ENCODE peak calls at places on chromosome 16, in five cellular contexts. B, Y, S, K and V are unnamed samples. For H3K36me3, the result is how much of the 10 kb centered on the place peaks cover.

GRCh38 chr16:89842471-89843408 is 14.5 kb downstream of the SPIRE2 start:
- DNase-seq in B (no peak), Y (no peak), S (peak), K (no peak), V (peak)

GRCh38 chr16:55498101-55498500 is 10.8 kb upstream of the LPCAT2 start:
- DNase-seq in B (no peak), Y (no peak), S (no peak), K (no peak), V (no peak)

GRCh38 chr16:14248791-14249190 is 177.7 kb downstream of the MRTFB start:
- DNase-seq in B (no peak), Y (no peak), S (no peak), K (no peak), V (no peak)

GRCh38 chr16:9134739-9135138 is 43.3 kb downstream of the HAPSTR1 start:
- DNase-seq in B (peak), Y (no peak), S (peak), K (no peak), V (peak)

GRCh38 chr16:57167951-57168350 is 17.9 kb downstream of the PSME3IP1 start:
- DNase-seq in B (peak), Y (no peak), S (peak), K (no peak), V (peak)

GRCh38 chr16:89945654-89946053 is 2.9 kb upstream of the DEF8 start:
- DNase-seq in B (no peak), Y (no peak), S (no peak), K (no peak), V (no peak)

GRCh38 chr16:87056083-87056482 is 261.1 kb downstream of the C16orf95 start:
- DNase-seq in B (no peak), Y (no peak), S (no peak), K (no peak), V (no peak)

GRCh38 chr16:69917739-69918138 is 33.4 kb upstream of the CLEC18A start:
- DNase-seq in B (no peak), Y (no peak), S (no peak), K (no peak), V (no peak)

GRCh38 chr16:83967838-83968482 is at the start of gene NECAB2:
- DNase-seq in B (no peak), Y (no peak), S (no peak), K (peak), V (peak)

GRCh38 chr16:19432429-19432828 is 14.7 kb downstream of the TMC5 start:
- DNase-seq in B (peak), Y (no peak), S (peak), K (no peak), V (no peak)

GRCh38 chr16:1766701-1767100 is 4.6 kb downstream of the NME3 start:
- DNase-seq in B (no peak), Y (no peak), S (no peak), K (no peak), V (no peak)

GRCh38 chr16:1768061-1768766 is 3.1 kb downstream of the NME3 start:
- DNase-seq in B (no peak), Y (no peak), S (no peak), K (no peak), V (no peak)

GRCh38 chr16:1765826-1766225 is 5.5 kb downstream of the NME3 start:
- DNase-seq in B (no peak), Y (no peak), S (no peak), K (no peak), V (no peak)

GRCh38 chr16:1766231-1766630 is 5.1 kb downstream of the NME3 start:
- DNase-seq in B (no peak), Y (no peak), S (no peak), K (no peak), V (no peak)

GRCh38 chr16:1767116-1767994 is 4.0 kb downstream of the NME3 start:
- DNase-seq in B (no peak), Y (no peak), S (no peak), K (no peak), V (no peak)
- H3K36me3 ChIP-seq in B (under half), Y (under half), S (under half), K (half or more), V (under half)

DNA sequence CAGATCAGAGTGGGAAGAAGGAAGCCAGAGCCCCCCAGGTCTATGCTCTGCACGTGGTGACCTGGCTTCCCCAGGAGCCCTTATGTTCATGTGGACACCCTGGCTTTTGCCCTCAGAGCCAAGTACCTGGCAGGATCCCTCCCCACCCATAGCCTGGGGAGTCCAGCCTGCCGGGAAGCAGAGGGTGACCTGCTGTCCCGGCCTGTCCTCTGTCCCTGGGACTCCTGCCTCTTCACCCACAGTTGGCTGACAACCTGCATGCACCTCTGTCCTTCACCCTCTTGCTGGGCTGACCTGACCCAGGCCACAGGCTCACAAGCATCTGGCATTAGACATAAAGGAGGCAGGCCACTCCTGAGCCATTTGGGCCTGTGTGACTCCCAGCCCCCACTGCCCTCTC is 60.2 kb downstream of the SMPD3 start:
- DNase-seq in B (no peak), Y (no peak), S (no peak), K (no peak), V (no peak)
- TF ChIP-seq REST in B (no peak), Y (no peak), S (no peak), K (no peak), V (no peak)

GRCh38 chr16:75620326-75621169 is 2.5 kb downstream of the ADAT1 start:
- DNase-seq in B (no peak), Y (no peak), S (no peak), K (peak), V (no peak)
- TF ChIP-seq RAD21 in B (no peak), Y (no peak), S (no peak), K (no peak), V (no peak)

GRCh38 chr16:28317040-28317880 is 24.9 kb downstream of the SBK1 start:
- DNase-seq in B (peak), Y (no peak), S (peak), K (peak), V (peak)

GRCh38 chr16:28319476-28320022 is 27.2 kb downstream of the SBK1 start:
- DNase-seq in B (no peak), Y (no peak), S (no peak), K (no peak), V (no peak)

GRCh38 chr16:28318042-28318597 is 25.8 kb downstream of the SBK1 start:
- DNase-seq in B (no peak), Y (no peak), S (no peak), K (no peak), V (no peak)

GRCh38 chr16:28313587-28313986 is 21.3 kb downstream of the SBK1 start:
- DNase-seq in B (no peak), Y (no peak), S (no peak), K (no peak), V (no peak)

DNA sequence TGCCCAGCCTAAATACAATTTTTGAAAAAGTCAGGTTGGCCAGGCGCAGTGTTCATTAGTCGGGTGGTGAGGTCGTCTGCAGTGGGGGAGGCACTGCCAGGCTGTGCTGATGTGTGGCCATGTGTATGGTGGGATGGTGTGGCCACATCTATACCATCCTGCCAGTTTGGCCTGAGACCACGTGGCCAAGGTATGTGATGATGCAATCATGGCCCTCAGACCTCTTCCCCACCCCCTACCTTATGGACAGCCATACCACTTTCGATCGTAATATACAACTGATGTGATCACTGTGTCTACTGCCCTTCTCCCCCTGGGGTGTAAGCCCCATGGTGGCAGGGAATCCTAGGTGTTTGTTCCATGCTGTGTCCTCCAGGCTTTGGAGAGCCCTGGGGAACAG is 23.7 kb downstream of the SBK1 start:
- DNase-seq in B (no peak), Y (no peak), S (no peak), K (no peak), V (no peak)
- H3K36me3 ChIP-seq in B (under half), Y (under half), S (under half), K (under half), V (under half)